ENCODE peak calls at places on chromosomes 13 and 19, in ten cellular contexts. One of them, this sample, is unnamed.

GRCh38 chr13:45331981-45332830 is 8.8 kb downstream of the TPT1 start:
- DNase-seq in activated T-helper 1 cell treated with anti-CD3 and anti-CD28 coated beads, Interleukin-2, amount 50 U/mL, for 16 hours: no peak
- DNase-seq in putamen: no peak
- DNase-seq in stimulated activated CD4-positive, alpha-beta T cell treated with anti-CD3 and anti-CD28 coated beads, Interleukin-12 subunit alpha, Interleukin-12 subunit beta, amount 100 ng/mL, for 48 hours: no peak
- DNase-seq in T1000: peak
- DNase-seq in activated CD8-positive, alpha-beta T cell treated with anti-CD3 and anti-CD28 coated beads, Interleukin-2, amount 10 ng/mL, durations not matched to agents 7 days and 5 days: no peak
- DNase-seq in NCI-H460: no peak
- DNase-seq in GM03348: peak
- DNase-seq in H9: no peak
- DNase-seq in activated T-cell treated with anti-CD3 and anti-CD28 coated beads for 1 hour: no peak
- DNase-seq in this sample: peak

GRCh38 chr13:24053505-24054251 is 106.8 kb upstream of the SPATA13 start:
- DNase-seq in GM03348: peak
- DNase-seq in H9: peak
- DNase-seq in activated T-helper 1 cell treated with anti-CD3 and anti-CD28 coated beads, Interleukin-2, amount 50 U/mL, for 16 hours: no peak
- DNase-seq in T1000: no peak
- DNase-seq in stimulated activated CD4-positive, alpha-beta T cell treated with anti-CD3 and anti-CD28 coated beads, Interleukin-12 subunit alpha, Interleukin-12 subunit beta, amount 100 ng/mL, for 48 hours: peak
- DNase-seq in putamen: peak
- DNase-seq in activated T-cell treated with anti-CD3 and anti-CD28 coated beads for 1 hour: peak
- DNase-seq in NCI-H460: peak
- DNase-seq in activated CD8-positive, alpha-beta T cell treated with anti-CD3 and anti-CD28 coated beads, Interleukin-2, amount 10 ng/mL, durations not matched to agents 7 days and 5 days: peak
- DNase-seq in this sample: peak

GRCh38 chr13:113975416-113975815 is 1.5 kb upstream of the C13orf46 start:
- DNase-seq in GM03348: no peak
- DNase-seq in putamen: no peak
- DNase-seq in T1000: no peak
- DNase-seq in activated T-cell treated with anti-CD3 and anti-CD28 coated beads for 1 hour: no peak
- DNase-seq in activated CD8-positive, alpha-beta T cell treated with anti-CD3 and anti-CD28 coated beads, Interleukin-2, amount 10 ng/mL, durations not matched to agents 7 days and 5 days: no peak
- DNase-seq in NCI-H460: no peak
- DNase-seq in activated T-helper 1 cell treated with anti-CD3 and anti-CD28 coated beads, Interleukin-2, amount 50 U/mL, for 16 hours: no peak
- DNase-seq in H9: no peak
- DNase-seq in stimulated activated CD4-positive, alpha-beta T cell treated with anti-CD3 and anti-CD28 coated beads, Interleukin-12 subunit alpha, Interleukin-12 subunit beta, amount 100 ng/mL, for 48 hours: no peak
- DNase-seq in this sample: no peak

GRCh38 chr13:39565036-39565949 is 37.7 kb downstream of the LHFPL6 start:
- DNase-seq in T1000: peak
- DNase-seq in activated T-cell treated with anti-CD3 and anti-CD28 coated beads for 1 hour: no peak
- DNase-seq in H9: peak
- DNase-seq in putamen: no peak
- DNase-seq in stimulated activated CD4-positive, alpha-beta T cell treated with anti-CD3 and anti-CD28 coated beads, Interleukin-12 subunit alpha, Interleukin-12 subunit beta, amount 100 ng/mL, for 48 hours: no peak
- DNase-seq in activated CD8-positive, alpha-beta T cell treated with anti-CD3 and anti-CD28 coated beads, Interleukin-2, amount 10 ng/mL, durations not matched to agents 7 days and 5 days: no peak
- DNase-seq in NCI-H460: peak
- DNase-seq in activated T-helper 1 cell treated with anti-CD3 and anti-CD28 coated beads, Interleukin-2, amount 50 U/mL, for 16 hours: no peak
- DNase-seq in GM03348: peak
- DNase-seq in this sample: peak

GRCh38 chr13:42477588-42478190 is 96.3 kb upstream of the TNFSF11 start:
- DNase-seq in activated T-helper 1 cell treated with anti-CD3 and anti-CD28 coated beads, Interleukin-2, amount 50 U/mL, for 16 hours: no peak
- DNase-seq in activated T-cell treated with anti-CD3 and anti-CD28 coated beads for 1 hour: no peak
- DNase-seq in H9: no peak
- DNase-seq in NCI-H460: no peak
- DNase-seq in stimulated activated CD4-positive, alpha-beta T cell treated with anti-CD3 and anti-CD28 coated beads, Interleukin-12 subunit alpha, Interleukin-12 subunit beta, amount 100 ng/mL, for 48 hours: no peak
- DNase-seq in putamen: no peak
- DNase-seq in T1000: no peak
- DNase-seq in GM03348: no peak
- DNase-seq in activated CD8-positive, alpha-beta T cell treated with anti-CD3 and anti-CD28 coated beads, Interleukin-2, amount 10 ng/mL, durations not matched to agents 7 days and 5 days: no peak
- DNase-seq in this sample: peak

GRCh38 chr13:113537909-113538688 is 46.5 kb upstream of the TFDP1 start:
- DNase-seq in T1000: no peak
- DNase-seq in NCI-H460: no peak
- DNase-seq in H9: no peak
- DNase-seq in activated T-cell treated with anti-CD3 and anti-CD28 coated beads for 1 hour: no peak
- DNase-seq in GM03348: no peak
- DNase-seq in stimulated activated CD4-positive, alpha-beta T cell treated with anti-CD3 and anti-CD28 coated beads, Interleukin-12 subunit alpha, Interleukin-12 subunit beta, amount 100 ng/mL, for 48 hours: no peak
- DNase-seq in activated CD8-positive, alpha-beta T cell treated with anti-CD3 and anti-CD28 coated beads, Interleukin-2, amount 10 ng/mL, durations not matched to agents 7 days and 5 days: no peak
- DNase-seq in activated T-helper 1 cell treated with anti-CD3 and anti-CD28 coated beads, Interleukin-2, amount 50 U/mL, for 16 hours: no peak
- DNase-seq in putamen: no peak
- DNase-seq in this sample: no peak

GRCh38 chr13:47033216-47033615 is 136.4 kb upstream of the HTR2A start:
- DNase-seq in T1000: no peak
- DNase-seq in NCI-H460: no peak
- DNase-seq in GM03348: peak
- DNase-seq in activated T-helper 1 cell treated with anti-CD3 and anti-CD28 coated beads, Interleukin-2, amount 50 U/mL, for 16 hours: no peak
- DNase-seq in activated CD8-positive, alpha-beta T cell treated with anti-CD3 and anti-CD28 coated beads, Interleukin-2, amount 10 ng/mL, durations not matched to agents 7 days and 5 days: no peak
- DNase-seq in H9: no peak
- DNase-seq in putamen: no peak
- DNase-seq in stimulated activated CD4-positive, alpha-beta T cell treated with anti-CD3 and anti-CD28 coated beads, Interleukin-12 subunit alpha, Interleukin-12 subunit beta, amount 100 ng/mL, for 48 hours: no peak
- DNase-seq in activated T-cell treated with anti-CD3 and anti-CD28 coated beads for 1 hour: no peak
- DNase-seq in this sample: peak

GRCh38 chr13:99749627-99750026 is 221.9 kb downstream of the ZIC5 start:
- DNase-seq in NCI-H460: no peak
- DNase-seq in activated CD8-positive, alpha-beta T cell treated with anti-CD3 and anti-CD28 coated beads, Interleukin-2, amount 10 ng/mL, durations not matched to agents 7 days and 5 days: no peak
- DNase-seq in activated T-cell treated with anti-CD3 and anti-CD28 coated beads for 1 hour: no peak
- DNase-seq in activated T-helper 1 cell treated with anti-CD3 and anti-CD28 coated beads, Interleukin-2, amount 50 U/mL, for 16 hours: no peak
- DNase-seq in T1000: no peak
- DNase-seq in GM03348: no peak
- DNase-seq in putamen: peak
- DNase-seq in H9: no peak
- DNase-seq in stimulated activated CD4-positive, alpha-beta T cell treated with anti-CD3 and anti-CD28 coated beads, Interleukin-12 subunit alpha, Interleukin-12 subunit beta, amount 100 ng/mL, for 48 hours: no peak
- DNase-seq in this sample: no peak

GRCh38 chr13:105847532-105848295 is 687.7 kb downstream of the EFNB2 start:
- DNase-seq in T1000: no peak
- DNase-seq in activated CD8-positive, alpha-beta T cell treated with anti-CD3 and anti-CD28 coated beads, Interleukin-2, amount 10 ng/mL, durations not matched to agents 7 days and 5 days: no peak
- DNase-seq in GM03348: no peak
- DNase-seq in stimulated activated CD4-positive, alpha-beta T cell treated with anti-CD3 and anti-CD28 coated beads, Interleukin-12 subunit alpha, Interleukin-12 subunit beta, amount 100 ng/mL, for 48 hours: no peak
- DNase-seq in putamen: no peak
- DNase-seq in activated T-cell treated with anti-CD3 and anti-CD28 coated beads for 1 hour: no peak
- DNase-seq in NCI-H460: no peak
- DNase-seq in H9: no peak
- DNase-seq in activated T-helper 1 cell treated with anti-CD3 and anti-CD28 coated beads, Interleukin-2, amount 50 U/mL, for 16 hours: no peak
- DNase-seq in this sample: no peak

GRCh38 chr19:11295665-11296245 is at the start of gene TSPAN16:
- DNase-seq in GM03348: no peak
- DNase-seq in putamen: no peak
- DNase-seq in T1000: no peak
- DNase-seq in NCI-H460: no peak
- DNase-seq in stimulated activated CD4-positive, alpha-beta T cell treated with anti-CD3 and anti-CD28 coated beads, Interleukin-12 subunit alpha, Interleukin-12 subunit beta, amount 100 ng/mL, for 48 hours: no peak
- DNase-seq in activated CD8-positive, alpha-beta T cell treated with anti-CD3 and anti-CD28 coated beads, Interleukin-2, amount 10 ng/mL, durations not matched to agents 7 days and 5 days: no peak
- DNase-seq in activated T-cell treated with anti-CD3 and anti-CD28 coated beads for 1 hour: no peak
- DNase-seq in H9: no peak
- DNase-seq in activated T-helper 1 cell treated with anti-CD3 and anti-CD28 coated beads, Interleukin-2, amount 50 U/mL, for 16 hours: no peak
- DNase-seq in this sample: no peak

GRCh38 chr19:13102666-13103584 is at the start of gene LYL1:
- DNase-seq in activated T-helper 1 cell treated with anti-CD3 and anti-CD28 coated beads, Interleukin-2, amount 50 U/mL, for 16 hours: no peak
- DNase-seq in activated T-cell treated with anti-CD3 and anti-CD28 coated beads for 1 hour: no peak
- DNase-seq in H9: peak
- DNase-seq in stimulated activated CD4-positive, alpha-beta T cell treated with anti-CD3 and anti-CD28 coated beads, Interleukin-12 subunit alpha, Interleukin-12 subunit beta, amount 100 ng/mL, for 48 hours: no peak
- DNase-seq in GM03348: peak
- DNase-seq in putamen: no peak
- DNase-seq in T1000: peak
- DNase-seq in NCI-H460: no peak
- DNase-seq in activated CD8-positive, alpha-beta T cell treated with anti-CD3 and anti-CD28 coated beads, Interleukin-2, amount 10 ng/mL, durations not matched to agents 7 days and 5 days: no peak
- DNase-seq in this sample: peak

GRCh38 chr13:45490068-45490467 is 25.3 kb downstream of the COG3 start:
- DNase-seq in NCI-H460: no peak
- DNase-seq in putamen: no peak
- DNase-seq in GM03348: no peak
- DNase-seq in activated T-helper 1 cell treated with anti-CD3 and anti-CD28 coated beads, Interleukin-2, amount 50 U/mL, for 16 hours: no peak
- DNase-seq in activated T-cell treated with anti-CD3 and anti-CD28 coated beads for 1 hour: no peak
- DNase-seq in H9: no peak
- DNase-seq in activated CD8-positive, alpha-beta T cell treated with anti-CD3 and anti-CD28 coated beads, Interleukin-2, amount 10 ng/mL, durations not matched to agents 7 days and 5 days: no peak
- DNase-seq in T1000: no peak
- DNase-seq in stimulated activated CD4-positive, alpha-beta T cell treated with anti-CD3 and anti-CD28 coated beads, Interleukin-12 subunit alpha, Interleukin-12 subunit beta, amount 100 ng/mL, for 48 hours: no peak
- DNase-seq in this sample: no peak

GRCh38 chr19:19140476-19140875 is 2.2 kb upstream of the TMEM161A start:
- DNase-seq in activated CD8-positive, alpha-beta T cell treated with anti-CD3 and anti-CD28 coated beads, Interleukin-2, amount 10 ng/mL, durations not matched to agents 7 days and 5 days: no peak
- DNase-seq in activated T-cell treated with anti-CD3 and anti-CD28 coated beads for 1 hour: no peak
- DNase-seq in H9: peak
- DNase-seq in T1000: no peak
- DNase-seq in activated T-helper 1 cell treated with anti-CD3 and anti-CD28 coated beads, Interleukin-2, amount 50 U/mL, for 16 hours: no peak
- DNase-seq in putamen: no peak
- DNase-seq in GM03348: no peak
- DNase-seq in stimulated activated CD4-positive, alpha-beta T cell treated with anti-CD3 and anti-CD28 coated beads, Interleukin-12 subunit alpha, Interleukin-12 subunit beta, amount 100 ng/mL, for 48 hours: no peak
- DNase-seq in NCI-H460: no peak
- DNase-seq in this sample: no peak

GRCh38 chr19:49652723-49653465 is 10.9 kb downstream of the SCAF1 start:
- DNase-seq in H9: no peak
- DNase-seq in T1000: no peak
- DNase-seq in activated T-cell treated with anti-CD3 and anti-CD28 coated beads for 1 hour: no peak
- DNase-seq in activated CD8-positive, alpha-beta T cell treated with anti-CD3 and anti-CD28 coated beads, Interleukin-2, amount 10 ng/mL, durations not matched to agents 7 days and 5 days: no peak
- DNase-seq in activated T-helper 1 cell treated with anti-CD3 and anti-CD28 coated beads, Interleukin-2, amount 50 U/mL, for 16 hours: no peak
- DNase-seq in stimulated activated CD4-positive, alpha-beta T cell treated with anti-CD3 and anti-CD28 coated beads, Interleukin-12 subunit alpha, Interleukin-12 subunit beta, amount 100 ng/mL, for 48 hours: no peak
- DNase-seq in NCI-H460: no peak
- DNase-seq in putamen: no peak
- DNase-seq in GM03348: no peak
- DNase-seq in this sample: no peak

GRCh38 chr19:2612619-2613249 is 89.8 kb downstream of the GNG7 start:
- DNase-seq in putamen: no peak
- DNase-seq in NCI-H460: no peak
- DNase-seq in activated T-cell treated with anti-CD3 and anti-CD28 coated beads for 1 hour: no peak
- DNase-seq in H9: no peak
- DNase-seq in T1000: no peak
- DNase-seq in activated CD8-positive, alpha-beta T cell treated with anti-CD3 and anti-CD28 coated beads, Interleukin-2, amount 10 ng/mL, durations not matched to agents 7 days and 5 days: no peak
- DNase-seq in stimulated activated CD4-positive, alpha-beta T cell treated with anti-CD3 and anti-CD28 coated beads, Interleukin-12 subunit alpha, Interleukin-12 subunit beta, amount 100 ng/mL, for 48 hours: no peak
- DNase-seq in GM03348: no peak
- DNase-seq in activated T-helper 1 cell treated with anti-CD3 and anti-CD28 coated beads, Interleukin-2, amount 50 U/mL, for 16 hours: no peak
- DNase-seq in this sample: no peak

GRCh38 chr19:57675881-57676280 is 5.9 kb upstream of the ZNF551 start:
- DNase-seq in T1000: no peak
- DNase-seq in NCI-H460: no peak
- DNase-seq in activated CD8-positive, alpha-beta T cell treated with anti-CD3 and anti-CD28 coated beads, Interleukin-2, amount 10 ng/mL, durations not matched to agents 7 days and 5 days: no peak
- DNase-seq in GM03348: peak
- DNase-seq in activated T-cell treated with anti-CD3 and anti-CD28 coated beads for 1 hour: no peak
- DNase-seq in putamen: no peak
- DNase-seq in H9: no peak
- DNase-seq in stimulated activated CD4-positive, alpha-beta T cell treated with anti-CD3 and anti-CD28 coated beads, Interleukin-12 subunit alpha, Interleukin-12 subunit beta, amount 100 ng/mL, for 48 hours: no peak
- DNase-seq in activated T-helper 1 cell treated with anti-CD3 and anti-CD28 coated beads, Interleukin-2, amount 50 U/mL, for 16 hours: no peak
- DNase-seq in this sample: peak

GRCh38 chr19:40802300-40803169 is 3.5 kb downstream of the EGLN2 start:
- DNase-seq in activated T-helper 1 cell treated with anti-CD3 and anti-CD28 coated beads, Interleukin-2, amount 50 U/mL, for 16 hours: no peak
- DNase-seq in activated T-cell treated with anti-CD3 and anti-CD28 coated beads for 1 hour: no peak
- DNase-seq in T1000: no peak
- DNase-seq in NCI-H460: no peak
- DNase-seq in H9: no peak
- DNase-seq in putamen: no peak
- DNase-seq in stimulated activated CD4-positive, alpha-beta T cell treated with anti-CD3 and anti-CD28 coated beads, Interleukin-12 subunit alpha, Interleukin-12 subunit beta, amount 100 ng/mL, for 48 hours: no peak
- DNase-seq in activated CD8-positive, alpha-beta T cell treated with anti-CD3 and anti-CD28 coated beads, Interleukin-2, amount 10 ng/mL, durations not matched to agents 7 days and 5 days: no peak
- DNase-seq in GM03348: peak
- DNase-seq in this sample: peak

GRCh38 chr19:10855879-10856522 is 7.8 kb downstream of the C19orf38 start:
- DNase-seq in stimulated activated CD4-positive, alpha-beta T cell treated with anti-CD3 and anti-CD28 coated beads, Interleukin-12 subunit alpha, Interleukin-12 subunit beta, amount 100 ng/mL, for 48 hours: no peak
- DNase-seq in GM03348: no peak
- DNase-seq in activated CD8-positive, alpha-beta T cell treated with anti-CD3 and anti-CD28 coated beads, Interleukin-2, amount 10 ng/mL, durations not matched to agents 7 days and 5 days: peak
- DNase-seq in putamen: no peak
- DNase-seq in activated T-cell treated with anti-CD3 and anti-CD28 coated beads for 1 hour: no peak
- DNase-seq in NCI-H460: peak
- DNase-seq in H9: peak
- DNase-seq in T1000: no peak
- DNase-seq in activated T-helper 1 cell treated with anti-CD3 and anti-CD28 coated beads, Interleukin-2, amount 50 U/mL, for 16 hours: no peak
- DNase-seq in this sample: no peak

GRCh38 chr19:50657672-50658437 is 8.6 kb downstream of the C19orf81 start:
- DNase-seq in activated T-helper 1 cell treated with anti-CD3 and anti-CD28 coated beads, Interleukin-2, amount 50 U/mL, for 16 hours: peak
- DNase-seq in stimulated activated CD4-positive, alpha-beta T cell treated with anti-CD3 and anti-CD28 coated beads, Interleukin-12 subunit alpha, Interleukin-12 subunit beta, amount 100 ng/mL, for 48 hours: peak
- DNase-seq in GM03348: peak
- DNase-seq in H9: peak
- DNase-seq in NCI-H460: peak
- DNase-seq in putamen: peak
- DNase-seq in activated T-cell treated with anti-CD3 and anti-CD28 coated beads for 1 hour: peak
- DNase-seq in T1000: peak
- DNase-seq in activated CD8-positive, alpha-beta T cell treated with anti-CD3 and anti-CD28 coated beads, Interleukin-2, amount 10 ng/mL, durations not matched to agents 7 days and 5 days: peak
- DNase-seq in this sample: peak

GRCh38 chr19:5996102-5996501 is 18.2 kb upstream of the RANBP3 start:
- DNase-seq in activated CD8-positive, alpha-beta T cell treated with anti-CD3 and anti-CD28 coated beads, Interleukin-2, amount 10 ng/mL, durations not matched to agents 7 days and 5 days: no peak
- DNase-seq in H9: no peak
- DNase-seq in activated T-helper 1 cell treated with anti-CD3 and anti-CD28 coated beads, Interleukin-2, amount 50 U/mL, for 16 hours: no peak
- DNase-seq in stimulated activated CD4-positive, alpha-beta T cell treated with anti-CD3 and anti-CD28 coated beads, Interleukin-12 subunit alpha, Interleukin-12 subunit beta, amount 100 ng/mL, for 48 hours: no peak
- DNase-seq in activated T-cell treated with anti-CD3 and anti-CD28 coated beads for 1 hour: no peak
- DNase-seq in putamen: no peak
- DNase-seq in GM03348: no peak
- DNase-seq in T1000: no peak
- DNase-seq in NCI-H460: no peak
- DNase-seq in this sample: no peak

GRCh38 chr13:110719036-110719710 is 5.7 kb downstream of the ING1 start:
- DNase-seq in stimulated activated CD4-positive, alpha-beta T cell treated with anti-CD3 and anti-CD28 coated beads, Interleukin-12 subunit alpha, Interleukin-12 subunit beta, amount 100 ng/mL, for 48 hours: no peak
- DNase-seq in activated CD8-positive, alpha-beta T cell treated with anti-CD3 and anti-CD28 coated beads, Interleukin-2, amount 10 ng/mL, durations not matched to agents 7 days and 5 days: no peak
- DNase-seq in putamen: no peak
- DNase-seq in NCI-H460: no peak
- DNase-seq in T1000: no peak
- DNase-seq in H9: no peak
- DNase-seq in activated T-cell treated with anti-CD3 and anti-CD28 coated beads for 1 hour: no peak
- DNase-seq in GM03348: no peak
- DNase-seq in activated T-helper 1 cell treated with anti-CD3 and anti-CD28 coated beads, Interleukin-2, amount 50 U/mL, for 16 hours: no peak
- DNase-seq in this sample: no peak

GRCh38 chr19:8571006-8571411 is 6.2 kb downstream of the MYO1F start:
- DNase-seq in H9: no peak
- DNase-seq in activated T-helper 1 cell treated with anti-CD3 and anti-CD28 coated beads, Interleukin-2, amount 50 U/mL, for 16 hours: peak
- DNase-seq in GM03348: peak
- DNase-seq in activated CD8-positive, alpha-beta T cell treated with anti-CD3 and anti-CD28 coated beads, Interleukin-2, amount 10 ng/mL, durations not matched to agents 7 days and 5 days: peak
- DNase-seq in T1000: peak
- DNase-seq in stimulated activated CD4-positive, alpha-beta T cell treated with anti-CD3 and anti-CD28 coated beads, Interleukin-12 subunit alpha, Interleukin-12 subunit beta, amount 100 ng/mL, for 48 hours: no peak
- DNase-seq in putamen: peak
- DNase-seq in activated T-cell treated with anti-CD3 and anti-CD28 coated beads for 1 hour: peak
- DNase-seq in NCI-H460: no peak
- DNase-seq in this sample: peak

GRCh38 chr13:72390909-72391308 is 336.5 kb downstream of the MZT1 start:
- DNase-seq in activated T-cell treated with anti-CD3 and anti-CD28 coated beads for 1 hour: no peak
- DNase-seq in NCI-H460: no peak
- DNase-seq in putamen: no peak
- DNase-seq in H9: no peak
- DNase-seq in activated T-helper 1 cell treated with anti-CD3 and anti-CD28 coated beads, Interleukin-2, amount 50 U/mL, for 16 hours: no peak
- DNase-seq in T1000: no peak
- DNase-seq in GM03348: no peak
- DNase-seq in stimulated activated CD4-positive, alpha-beta T cell treated with anti-CD3 and anti-CD28 coated beads, Interleukin-12 subunit alpha, Interleukin-12 subunit beta, amount 100 ng/mL, for 48 hours: no peak
- DNase-seq in activated CD8-positive, alpha-beta T cell treated with anti-CD3 and anti-CD28 coated beads, Interleukin-2, amount 10 ng/mL, durations not matched to agents 7 days and 5 days: no peak
- DNase-seq in this sample: no peak

GRCh38 chr13:20505405-20506366 is 20.0 kb downstream of the CRYL1 start:
- DNase-seq in activated T-helper 1 cell treated with anti-CD3 and anti-CD28 coated beads, Interleukin-2, amount 50 U/mL, for 16 hours: no peak
- DNase-seq in T1000: no peak
- DNase-seq in activated T-cell treated with anti-CD3 and anti-CD28 coated beads for 1 hour: no peak
- DNase-seq in stimulated activated CD4-positive, alpha-beta T cell treated with anti-CD3 and anti-CD28 coated beads, Interleukin-12 subunit alpha, Interleukin-12 subunit beta, amount 100 ng/mL, for 48 hours: no peak
- DNase-seq in activated CD8-positive, alpha-beta T cell treated with anti-CD3 and anti-CD28 coated beads, Interleukin-2, amount 10 ng/mL, durations not matched to agents 7 days and 5 days: no peak
- DNase-seq in NCI-H460: no peak
- DNase-seq in GM03348: no peak
- DNase-seq in putamen: no peak
- DNase-seq in H9: no peak
- DNase-seq in this sample: no peak

GRCh38 chr13:64855506-64855905 is 2374.6 kb downstream of the PCDH9 start:
- DNase-seq in NCI-H460: no peak
- DNase-seq in activated T-cell treated with anti-CD3 and anti-CD28 coated beads for 1 hour: no peak
- DNase-seq in activated CD8-positive, alpha-beta T cell treated with anti-CD3 and anti-CD28 coated beads, Interleukin-2, amount 10 ng/mL, durations not matched to agents 7 days and 5 days: no peak
- DNase-seq in putamen: no peak
- DNase-seq in activated T-helper 1 cell treated with anti-CD3 and anti-CD28 coated beads, Interleukin-2, amount 50 U/mL, for 16 hours: no peak
- DNase-seq in GM03348: no peak
- DNase-seq in T1000: no peak
- DNase-seq in stimulated activated CD4-positive, alpha-beta T cell treated with anti-CD3 and anti-CD28 coated beads, Interleukin-12 subunit alpha, Interleukin-12 subunit beta, amount 100 ng/mL, for 48 hours: no peak
- DNase-seq in H9: no peak
- DNase-seq in this sample: no peak

GRCh38 chr13:99062593-99062992 is 84.7 kb upstream of the DOCK9 start:
- DNase-seq in activated CD8-positive, alpha-beta T cell treated with anti-CD3 and anti-CD28 coated beads, Interleukin-2, amount 10 ng/mL, durations not matched to agents 7 days and 5 days: no peak
- DNase-seq in stimulated activated CD4-positive, alpha-beta T cell treated with anti-CD3 and anti-CD28 coated beads, Interleukin-12 subunit alpha, Interleukin-12 subunit beta, amount 100 ng/mL, for 48 hours: no peak
- DNase-seq in activated T-helper 1 cell treated with anti-CD3 and anti-CD28 coated beads, Interleukin-2, amount 50 U/mL, for 16 hours: no peak
- DNase-seq in putamen: no peak
- DNase-seq in H9: no peak
- DNase-seq in activated T-cell treated with anti-CD3 and anti-CD28 coated beads for 1 hour: no peak
- DNase-seq in NCI-H460: no peak
- DNase-seq in GM03348: peak
- DNase-seq in T1000: no peak
- DNase-seq in this sample: peak

GRCh38 chr19:54477650-54478049 is 4.6 kb upstream of the CDC42EP5 start:
- DNase-seq in GM03348: no peak
- DNase-seq in stimulated activated CD4-positive, alpha-beta T cell treated with anti-CD3 and anti-CD28 coated beads, Interleukin-12 subunit alpha, Interleukin-12 subunit beta, amount 100 ng/mL, for 48 hours: no peak
- DNase-seq in H9: no peak
- DNase-seq in putamen: no peak
- DNase-seq in activated T-cell treated with anti-CD3 and anti-CD28 coated beads for 1 hour: no peak
- DNase-seq in NCI-H460: no peak
- DNase-seq in T1000: no peak
- DNase-seq in activated T-helper 1 cell treated with anti-CD3 and anti-CD28 coated beads, Interleukin-2, amount 50 U/mL, for 16 hours: no peak
- DNase-seq in activated CD8-positive, alpha-beta T cell treated with anti-CD3 and anti-CD28 coated beads, Interleukin-2, amount 10 ng/mL, durations not matched to agents 7 days and 5 days: no peak
- DNase-seq in this sample: no peak

GRCh38 chr19:8655340-8655709 is 24.9 kb downstream of the NFILZ start:
- DNase-seq in activated T-helper 1 cell treated with anti-CD3 and anti-CD28 coated beads, Interleukin-2, amount 50 U/mL, for 16 hours: no peak
- DNase-seq in GM03348: no peak
- DNase-seq in putamen: no peak
- DNase-seq in H9: no peak
- DNase-seq in NCI-H460: no peak
- DNase-seq in activated T-cell treated with anti-CD3 and anti-CD28 coated beads for 1 hour: peak
- DNase-seq in T1000: no peak
- DNase-seq in activated CD8-positive, alpha-beta T cell treated with anti-CD3 and anti-CD28 coated beads, Interleukin-2, amount 10 ng/mL, durations not matched to agents 7 days and 5 days: peak
- DNase-seq in stimulated activated CD4-positive, alpha-beta T cell treated with anti-CD3 and anti-CD28 coated beads, Interleukin-12 subunit alpha, Interleukin-12 subunit beta, amount 100 ng/mL, for 48 hours: no peak
- DNase-seq in this sample: no peak